ENCODE peak calls at places on chromosomes 6 and 20, in nine cellular contexts. One of them, this sample, is unnamed.

GRCh38 chr20:34541264-34541901 is 17.1 kb upstream of the MAP1LC3A start:
- DNase-seq in central memory CD4-positive, alpha-beta T cell: peak; percentile 51
- DNase-seq in right atrium auricular region: no peak
- DNase-seq in tibial artery: no peak
- DNase-seq in stimulated activated naive B cell treated with anti-CD40 and anti-IgM and Interleukin-4, amounts not matched to agents 10 μg/mL and 1 μg/mL and 100 μg/mL, for 72 hours: no peak
- DNase-seq in NCI-H146: no peak
- DNase-seq in GM13976: no peak
- DNase-seq in mucosa of gallbladder: no peak
- DNase-seq in hepatic stellate cell: no peak
- DNase-seq in this sample: no peak

GRCh38 chr20:43731927-43732326 is 5.1 kb upstream of the GTSF1L start:
- DNase-seq in tibial artery: no peak
- DNase-seq in NCI-H146: no peak
- DNase-seq in central memory CD4-positive, alpha-beta T cell: no peak
- DNase-seq in stimulated activated naive B cell treated with anti-CD40 and anti-IgM and Interleukin-4, amounts not matched to agents 10 μg/mL and 1 μg/mL and 100 μg/mL, for 72 hours: no peak
- DNase-seq in hepatic stellate cell: no peak
- DNase-seq in mucosa of gallbladder: no peak
- DNase-seq in GM13976: no peak
- DNase-seq in right atrium auricular region: no peak
- DNase-seq in this sample: no peak

GRCh38 chr6:156379946-156380707 is 397.1 kb upstream of the ARID1B start:
- DNase-seq in mucosa of gallbladder: no peak
- DNase-seq in GM13976: no peak
- DNase-seq in right atrium auricular region: no peak
- DNase-seq in stimulated activated naive B cell treated with anti-CD40 and anti-IgM and Interleukin-4, amounts not matched to agents 10 μg/mL and 1 μg/mL and 100 μg/mL, for 72 hours: no peak
- DNase-seq in central memory CD4-positive, alpha-beta T cell: no peak
- DNase-seq in hepatic stellate cell: no peak
- DNase-seq in NCI-H146: peak; percentile 80
- DNase-seq in tibial artery: no peak
- DNase-seq in this sample: no peak

GRCh38 chr6:112330071-112330876 is 16.9 kb upstream of the RFPL4B start:
- DNase-seq in hepatic stellate cell: no peak
- DNase-seq in mucosa of gallbladder: no peak
- DNase-seq in tibial artery: no peak
- DNase-seq in GM13976: no peak
- DNase-seq in right atrium auricular region: no peak
- DNase-seq in stimulated activated naive B cell treated with anti-CD40 and anti-IgM and Interleukin-4, amounts not matched to agents 10 μg/mL and 1 μg/mL and 100 μg/mL, for 72 hours: no peak
- DNase-seq in central memory CD4-positive, alpha-beta T cell: no peak
- DNase-seq in NCI-H146: no peak
- DNase-seq in this sample: no peak

GRCh38 chr6:139436521-139437348 is 62.3 kb upstream of the CITED2 start:
- DNase-seq in mucosa of gallbladder: no peak
- DNase-seq in hepatic stellate cell: peak; percentile 12
- DNase-seq in central memory CD4-positive, alpha-beta T cell: no peak
- DNase-seq in tibial artery: no peak
- DNase-seq in right atrium auricular region: no peak
- DNase-seq in NCI-H146: no peak
- DNase-seq in GM13976: no peak
- DNase-seq in stimulated activated naive B cell treated with anti-CD40 and anti-IgM and Interleukin-4, amounts not matched to agents 10 μg/mL and 1 μg/mL and 100 μg/mL, for 72 hours: no peak
- DNase-seq in this sample: no peak

GRCh38 chr6:11212625-11213024 is 19.8 kb downstream of the NEDD9 start:
- DNase-seq in mucosa of gallbladder: no peak
- DNase-seq in stimulated activated naive B cell treated with anti-CD40 and anti-IgM and Interleukin-4, amounts not matched to agents 10 μg/mL and 1 μg/mL and 100 μg/mL, for 72 hours: no peak
- DNase-seq in tibial artery: peak; percentile 85
- DNase-seq in central memory CD4-positive, alpha-beta T cell: no peak
- DNase-seq in right atrium auricular region: peak; percentile 91
- DNase-seq in GM13976: no peak
- DNase-seq in NCI-H146: no peak
- DNase-seq in hepatic stellate cell: peak; percentile 53
- DNase-seq in this sample: peak; percentile 25

GRCh38 chr6:27839303-27840081 is 72.7 kb downstream of the OR2B2 start:
- DNase-seq in central memory CD4-positive, alpha-beta T cell: no peak
- DNase-seq in tibial artery: peak; percentile 65
- DNase-seq in NCI-H146: peak; percentile 67
- DNase-seq in mucosa of gallbladder: peak; percentile 28
- DNase-seq in hepatic stellate cell: peak; percentile 79
- DNase-seq in stimulated activated naive B cell treated with anti-CD40 and anti-IgM and Interleukin-4, amounts not matched to agents 10 μg/mL and 1 μg/mL and 100 μg/mL, for 72 hours: no peak
- DNase-seq in GM13976: no peak
- DNase-seq in right atrium auricular region: peak; percentile 77
- DNase-seq in this sample: peak; percentile 68

GRCh38 chr6:135938588-135939215 is 87.2 kb downstream of the PDE7B start:
- DNase-seq in stimulated activated naive B cell treated with anti-CD40 and anti-IgM and Interleukin-4, amounts not matched to agents 10 μg/mL and 1 μg/mL and 100 μg/mL, for 72 hours: no peak
- DNase-seq in tibial artery: peak; percentile 28
- DNase-seq in central memory CD4-positive, alpha-beta T cell: no peak
- DNase-seq in NCI-H146: peak; percentile 10
- DNase-seq in hepatic stellate cell: peak; percentile 5
- DNase-seq in mucosa of gallbladder: no peak
- DNase-seq in right atrium auricular region: no peak
- DNase-seq in GM13976: no peak
- DNase-seq in this sample: no peak

GRCh38 chr6:135600086-135600702 is 102.7 kb upstream of the AHI1 start:
- DNase-seq in hepatic stellate cell: no peak
- DNase-seq in central memory CD4-positive, alpha-beta T cell: no peak
- DNase-seq in mucosa of gallbladder: no peak
- DNase-seq in NCI-H146: no peak
- DNase-seq in stimulated activated naive B cell treated with anti-CD40 and anti-IgM and Interleukin-4, amounts not matched to agents 10 μg/mL and 1 μg/mL and 100 μg/mL, for 72 hours: no peak
- DNase-seq in right atrium auricular region: no peak
- DNase-seq in tibial artery: no peak
- DNase-seq in GM13976: no peak
- DNase-seq in this sample: no peak

GRCh38 chr6:65545920-65546319 is 161.1 kb downstream of the EYS start:
- DNase-seq in NCI-H146: no peak
- DNase-seq in right atrium auricular region: no peak
- DNase-seq in hepatic stellate cell: no peak
- DNase-seq in stimulated activated naive B cell treated with anti-CD40 and anti-IgM and Interleukin-4, amounts not matched to agents 10 μg/mL and 1 μg/mL and 100 μg/mL, for 72 hours: no peak
- DNase-seq in central memory CD4-positive, alpha-beta T cell: no peak
- DNase-seq in mucosa of gallbladder: no peak
- DNase-seq in GM13976: no peak
- DNase-seq in tibial artery: no peak
- DNase-seq in this sample: no peak

GRCh38 chr6:132481189-132481588 is 31.7 kb downstream of the STX7 start:
- DNase-seq in tibial artery: no peak
- DNase-seq in central memory CD4-positive, alpha-beta T cell: no peak
- DNase-seq in hepatic stellate cell: no peak
- DNase-seq in mucosa of gallbladder: no peak
- DNase-seq in right atrium auricular region: no peak
- DNase-seq in NCI-H146: no peak
- DNase-seq in stimulated activated naive B cell treated with anti-CD40 and anti-IgM and Interleukin-4, amounts not matched to agents 10 μg/mL and 1 μg/mL and 100 μg/mL, for 72 hours: no peak
- DNase-seq in GM13976: peak; percentile 20
- DNase-seq in this sample: no peak

GRCh38 chr6:105795913-105796517 is 290.1 kb upstream of the PRDM1 start:
- DNase-seq in NCI-H146: no peak
- DNase-seq in tibial artery: no peak
- DNase-seq in hepatic stellate cell: no peak
- DNase-seq in mucosa of gallbladder: no peak
- DNase-seq in stimulated activated naive B cell treated with anti-CD40 and anti-IgM and Interleukin-4, amounts not matched to agents 10 μg/mL and 1 μg/mL and 100 μg/mL, for 72 hours: no peak
- DNase-seq in GM13976: no peak
- DNase-seq in central memory CD4-positive, alpha-beta T cell: no peak
- DNase-seq in right atrium auricular region: no peak
- DNase-seq in this sample: no peak

GRCh38 chr6:151649835-151650234 is 156.0 kb downstream of the CCDC170 start:
- DNase-seq in NCI-H146: no peak
- DNase-seq in stimulated activated naive B cell treated with anti-CD40 and anti-IgM and Interleukin-4, amounts not matched to agents 10 μg/mL and 1 μg/mL and 100 μg/mL, for 72 hours: no peak
- DNase-seq in mucosa of gallbladder: no peak
- DNase-seq in right atrium auricular region: no peak
- DNase-seq in tibial artery: no peak
- DNase-seq in GM13976: no peak
- DNase-seq in hepatic stellate cell: no peak
- DNase-seq in central memory CD4-positive, alpha-beta T cell: no peak
- DNase-seq in this sample: no peak

GRCh38 chr6:82877213-82878195 is 188.1 kb downstream of the UBE3D start:
- DNase-seq in GM13976: no peak
- DNase-seq in mucosa of gallbladder: no peak
- DNase-seq in tibial artery: no peak
- DNase-seq in right atrium auricular region: no peak
- DNase-seq in hepatic stellate cell: no peak
- DNase-seq in stimulated activated naive B cell treated with anti-CD40 and anti-IgM and Interleukin-4, amounts not matched to agents 10 μg/mL and 1 μg/mL and 100 μg/mL, for 72 hours: no peak
- DNase-seq in central memory CD4-positive, alpha-beta T cell: no peak
- DNase-seq in NCI-H146: no peak
- DNase-seq in this sample: no peak

GRCh38 chr6:116102856-116103255 is 2.2 kb downstream of the NT5DC1 start:
- DNase-seq in tibial artery: no peak
- DNase-seq in hepatic stellate cell: no peak
- DNase-seq in GM13976: no peak
- DNase-seq in mucosa of gallbladder: no peak
- DNase-seq in right atrium auricular region: no peak
- DNase-seq in central memory CD4-positive, alpha-beta T cell: no peak
- DNase-seq in NCI-H146: no peak
- DNase-seq in stimulated activated naive B cell treated with anti-CD40 and anti-IgM and Interleukin-4, amounts not matched to agents 10 μg/mL and 1 μg/mL and 100 μg/mL, for 72 hours: no peak
- DNase-seq in this sample: no peak

GRCh38 chr6:48564036-48564820 is 453.2 kb upstream of the PTCHD4 start:
- DNase-seq in right atrium auricular region: no peak
- DNase-seq in mucosa of gallbladder: no peak
- DNase-seq in tibial artery: no peak
- DNase-seq in central memory CD4-positive, alpha-beta T cell: no peak
- DNase-seq in hepatic stellate cell: no peak
- DNase-seq in GM13976: no peak
- DNase-seq in stimulated activated naive B cell treated with anti-CD40 and anti-IgM and Interleukin-4, amounts not matched to agents 10 μg/mL and 1 μg/mL and 100 μg/mL, for 72 hours: no peak
- DNase-seq in NCI-H146: no peak
- DNase-seq in this sample: no peak

GRCh38 chr6:26267083-26267589 is 97.9 kb upstream of the BTN3A2 start:
- DNase-seq in NCI-H146: no peak
- DNase-seq in hepatic stellate cell: no peak
- DNase-seq in right atrium auricular region: no peak
- DNase-seq in central memory CD4-positive, alpha-beta T cell: no peak
- DNase-seq in stimulated activated naive B cell treated with anti-CD40 and anti-IgM and Interleukin-4, amounts not matched to agents 10 μg/mL and 1 μg/mL and 100 μg/mL, for 72 hours: no peak
- DNase-seq in mucosa of gallbladder: no peak
- DNase-seq in GM13976: no peak
- DNase-seq in tibial artery: no peak
- DNase-seq in this sample: no peak

GRCh38 chr6:74347161-74347560 is 651.2 kb downstream of the CD109 start:
- DNase-seq in GM13976: no peak
- DNase-seq in hepatic stellate cell: no peak
- DNase-seq in central memory CD4-positive, alpha-beta T cell: no peak
- DNase-seq in right atrium auricular region: no peak
- DNase-seq in tibial artery: no peak
- DNase-seq in NCI-H146: no peak
- DNase-seq in stimulated activated naive B cell treated with anti-CD40 and anti-IgM and Interleukin-4, amounts not matched to agents 10 μg/mL and 1 μg/mL and 100 μg/mL, for 72 hours: no peak
- DNase-seq in mucosa of gallbladder: no peak
- DNase-seq in this sample: no peak

GRCh38 chr20:38863024-38863851 is 57.7 kb downstream of the PPP1R16B start:
- DNase-seq in stimulated activated naive B cell treated with anti-CD40 and anti-IgM and Interleukin-4, amounts not matched to agents 10 μg/mL and 1 μg/mL and 100 μg/mL, for 72 hours: peak; percentile 68
- DNase-seq in central memory CD4-positive, alpha-beta T cell: peak; percentile 61
- DNase-seq in hepatic stellate cell: no peak
- DNase-seq in right atrium auricular region: no peak
- DNase-seq in mucosa of gallbladder: no peak
- DNase-seq in NCI-H146: no peak
- DNase-seq in tibial artery: no peak
- DNase-seq in GM13976: peak; percentile 73
- DNase-seq in this sample: no peak

GRCh38 chr6:63269470-63269869 is 50.3 kb downstream of the LGSN start:
- DNase-seq in right atrium auricular region: no peak
- DNase-seq in central memory CD4-positive, alpha-beta T cell: no peak
- DNase-seq in tibial artery: no peak
- DNase-seq in hepatic stellate cell: no peak
- DNase-seq in NCI-H146: no peak
- DNase-seq in mucosa of gallbladder: no peak
- DNase-seq in GM13976: no peak
- DNase-seq in stimulated activated naive B cell treated with anti-CD40 and anti-IgM and Interleukin-4, amounts not matched to agents 10 μg/mL and 1 μg/mL and 100 μg/mL, for 72 hours: no peak
- DNase-seq in this sample: no peak

GRCh38 chr6:160678744-160679401 is 14.8 kb upstream of the LPA start:
- DNase-seq in GM13976: no peak
- DNase-seq in right atrium auricular region: no peak
- DNase-seq in central memory CD4-positive, alpha-beta T cell: no peak
- DNase-seq in hepatic stellate cell: no peak
- DNase-seq in NCI-H146: no peak
- DNase-seq in mucosa of gallbladder: no peak
- DNase-seq in stimulated activated naive B cell treated with anti-CD40 and anti-IgM and Interleukin-4, amounts not matched to agents 10 μg/mL and 1 μg/mL and 100 μg/mL, for 72 hours: no peak
- DNase-seq in tibial artery: no peak
- DNase-seq in this sample: no peak

GRCh38 chr6:5080574-5080973 is 4.6 kb upstream of the PPP1R3G start:
- DNase-seq in hepatic stellate cell: no peak
- DNase-seq in central memory CD4-positive, alpha-beta T cell: no peak
- DNase-seq in mucosa of gallbladder: no peak
- DNase-seq in right atrium auricular region: no peak
- DNase-seq in stimulated activated naive B cell treated with anti-CD40 and anti-IgM and Interleukin-4, amounts not matched to agents 10 μg/mL and 1 μg/mL and 100 μg/mL, for 72 hours: no peak
- DNase-seq in tibial artery: no peak
- DNase-seq in NCI-H146: no peak
- DNase-seq in GM13976: no peak
- DNase-seq in this sample: no peak

GRCh38 chr20:48781634-48782033 is 46.2 kb downstream of the PREX1 start:
- DNase-seq in tibial artery: no peak
- DNase-seq in NCI-H146: no peak
- DNase-seq in stimulated activated naive B cell treated with anti-CD40 and anti-IgM and Interleukin-4, amounts not matched to agents 10 μg/mL and 1 μg/mL and 100 μg/mL, for 72 hours: no peak
- DNase-seq in GM13976: no peak
- DNase-seq in mucosa of gallbladder: no peak
- DNase-seq in right atrium auricular region: no peak
- DNase-seq in central memory CD4-positive, alpha-beta T cell: no peak
- DNase-seq in hepatic stellate cell: no peak
- DNase-seq in this sample: no peak

GRCh38 chr6:104573372-104573771 is 286.3 kb downstream of the HACE1 start:
- DNase-seq in NCI-H146: no peak
- DNase-seq in central memory CD4-positive, alpha-beta T cell: no peak
- DNase-seq in stimulated activated naive B cell treated with anti-CD40 and anti-IgM and Interleukin-4, amounts not matched to agents 10 μg/mL and 1 μg/mL and 100 μg/mL, for 72 hours: no peak
- DNase-seq in tibial artery: no peak
- DNase-seq in right atrium auricular region: no peak
- DNase-seq in hepatic stellate cell: no peak
- DNase-seq in mucosa of gallbladder: no peak
- DNase-seq in GM13976: no peak
- DNase-seq in this sample: no peak

GRCh38 chr6:157134402-157135074 is 188.8 kb downstream of the TMEM242 start:
- DNase-seq in right atrium auricular region: no peak
- DNase-seq in tibial artery: no peak
- DNase-seq in central memory CD4-positive, alpha-beta T cell: no peak
- DNase-seq in stimulated activated naive B cell treated with anti-CD40 and anti-IgM and Interleukin-4, amounts not matched to agents 10 μg/mL and 1 μg/mL and 100 μg/mL, for 72 hours: no peak
- DNase-seq in mucosa of gallbladder: no peak
- DNase-seq in hepatic stellate cell: no peak
- DNase-seq in NCI-H146: no peak
- DNase-seq in GM13976: no peak
- DNase-seq in this sample: no peak

GRCh38 chr20:45012682-45013302 is 46.5 kb downstream of the STK4 start:
- DNase-seq in hepatic stellate cell: no peak
- DNase-seq in central memory CD4-positive, alpha-beta T cell: no peak
- DNase-seq in tibial artery: no peak
- DNase-seq in NCI-H146: no peak
- DNase-seq in GM13976: no peak
- DNase-seq in stimulated activated naive B cell treated with anti-CD40 and anti-IgM and Interleukin-4, amounts not matched to agents 10 μg/mL and 1 μg/mL and 100 μg/mL, for 72 hours: no peak
- DNase-seq in mucosa of gallbladder: no peak
- DNase-seq in right atrium auricular region: no peak
- DNase-seq in this sample: no peak

GRCh38 chr6:146361367-146361924 is 182.2 kb upstream of the RAB32 start:
- DNase-seq in central memory CD4-positive, alpha-beta T cell: no peak
- DNase-seq in mucosa of gallbladder: no peak
- DNase-seq in tibial artery: no peak
- DNase-seq in right atrium auricular region: no peak
- DNase-seq in GM13976: no peak
- DNase-seq in hepatic stellate cell: no peak
- DNase-seq in NCI-H146: no peak
- DNase-seq in stimulated activated naive B cell treated with anti-CD40 and anti-IgM and Interleukin-4, amounts not matched to agents 10 μg/mL and 1 μg/mL and 100 μg/mL, for 72 hours: no peak
- DNase-seq in this sample: no peak

GRCh38 chr6:130229645-130230044 is 6.9 kb upstream of the SAMD3 start:
- DNase-seq in mucosa of gallbladder: no peak
- DNase-seq in NCI-H146: no peak
- DNase-seq in central memory CD4-positive, alpha-beta T cell: peak; percentile 29
- DNase-seq in GM13976: no peak
- DNase-seq in right atrium auricular region: no peak
- DNase-seq in hepatic stellate cell: no peak
- DNase-seq in stimulated activated naive B cell treated with anti-CD40 and anti-IgM and Interleukin-4, amounts not matched to agents 10 μg/mL and 1 μg/mL and 100 μg/mL, for 72 hours: no peak
- DNase-seq in tibial artery: no peak
- DNase-seq in this sample: no peak

GRCh38 chr6:30820196-30820595 is 64.1 kb upstream of the DDR1 start:
- DNase-seq in GM13976: no peak
- DNase-seq in tibial artery: peak; percentile 75
- DNase-seq in NCI-H146: no peak
- DNase-seq in mucosa of gallbladder: peak; percentile 56
- DNase-seq in central memory CD4-positive, alpha-beta T cell: no peak
- DNase-seq in right atrium auricular region: peak; percentile 86
- DNase-seq in stimulated activated naive B cell treated with anti-CD40 and anti-IgM and Interleukin-4, amounts not matched to agents 10 μg/mL and 1 μg/mL and 100 μg/mL, for 72 hours: no peak
- DNase-seq in hepatic stellate cell: peak; percentile 72
- DNase-seq in this sample: peak; percentile 73

GRCh38 chr6:98843274-98844243 is 9.2 kb downstream of the POU3F2 start:
- DNase-seq in central memory CD4-positive, alpha-beta T cell: no peak
- DNase-seq in right atrium auricular region: no peak
- DNase-seq in stimulated activated naive B cell treated with anti-CD40 and anti-IgM and Interleukin-4, amounts not matched to agents 10 μg/mL and 1 μg/mL and 100 μg/mL, for 72 hours: no peak
- DNase-seq in hepatic stellate cell: no peak
- DNase-seq in GM13976: peak; percentile 32
- DNase-seq in NCI-H146: no peak
- DNase-seq in mucosa of gallbladder: no peak
- DNase-seq in tibial artery: no peak
- DNase-seq in this sample: no peak

GRCh38 chr6:106377061-106377540 is 16.6 kb downstream of the CRYBG1 start:
- DNase-seq in NCI-H146: no peak
- DNase-seq in right atrium auricular region: no peak
- DNase-seq in GM13976: no peak
- DNase-seq in hepatic stellate cell: peak; percentile 13
- DNase-seq in central memory CD4-positive, alpha-beta T cell: no peak
- DNase-seq in mucosa of gallbladder: no peak
- DNase-seq in tibial artery: no peak
- DNase-seq in stimulated activated naive B cell treated with anti-CD40 and anti-IgM and Interleukin-4, amounts not matched to agents 10 μg/mL and 1 μg/mL and 100 μg/mL, for 72 hours: no peak
- DNase-seq in this sample: peak; percentile 64

This sample was measured in amniotic stem cell.